ENCODE peak calls at places on chromosomes 3 and 15, in four cellular contexts. R is K562, F is GM12878, A is HepG2. P is an unnamed sample.

GRCh38 chr15:70608156-70608555 is 155.2 kb downstream of the UACA start:
- DNase-seq in A (no peak), F (no peak), R (no peak), P (no peak)

GRCh38 chr15:58666957-58667356 is 82.5 kb downstream of the ADAM10 start:
- DNase-seq in A (no peak), R (no peak), F (no peak), P (no peak)

GRCh38 chr3:188876370-188876769 is 295.4 kb upstream of the TPRG1 start:
- DNase-seq in R (no peak), F (no peak), A (no peak), P (no peak)

GRCh38 chr3:97895216-97895615 is 73.4 kb downstream of the CRYBG3 start:
- DNase-seq in A (no peak), R (no peak), F (peak), P (no peak)

GRCh38 chr3:58529516-58530353 is 7.3 kb downstream of the ACOX2 start:
- DNase-seq in R (peak), A (peak), F (no peak), P (peak)

GRCh38 chr15:37034392-37034791 is 66.0 kb downstream of the MEIS2 start:
- DNase-seq in A (no peak), R (no peak), F (no peak), P (no peak)

GRCh38 chr15:43508421-43508820 is 9.0 kb upstream of the MAP1A start:
- DNase-seq in R (no peak), A (no peak), F (no peak), P (no peak)

GRCh38 chr15:59501531-59502113 is 63.6 kb downstream of the FAM81A start:
- DNase-seq in A (peak), F (no peak), R (peak), P (peak)

GRCh38 chr15:37751401-37751800 is 183.0 kb upstream of the TMCO5A start:
- DNase-seq in R (no peak), A (no peak), F (no peak), P (no peak)

GRCh38 chr3:24472358-24472757 is 22.3 kb downstream of the THRB start:
- DNase-seq in F (no peak), R (no peak), A (no peak), P (no peak)

GRCh38 chr15:76260246-76260938 is 50.9 kb downstream of the ETFA start:
- DNase-seq in F (no peak), R (no peak), A (no peak), P (no peak)

GRCh38 chr3:135147657-135148056 is 352.6 kb downstream of the EPHB1 start:
- DNase-seq in R (no peak), A (no peak), F (no peak), P (no peak)

GRCh38 chr15:32818758-32819405 is 101.1 kb downstream of the GREM1 start:
- DNase-seq in R (no peak), A (no peak), F (no peak), P (no peak)

GRCh38 chr3:16069149-16069922 is 105.1 kb upstream of the GALNT15 start:
- DNase-seq in A (peak), F (no peak), R (no peak), P (no peak)

GRCh38 chr3:54706783-54707182 is 221.1 kb downstream of the LRTM1 start:
- DNase-seq in A (no peak), R (no peak), F (no peak), P (no peak)

GRCh38 chr15:30791239-30791638 is 112.5 kb upstream of the FAN1 start:
- DNase-seq in F (no peak), A (no peak), R (peak), P (peak)
- TF ChIP-seq ZNF274 in F (no peak), A (no peak), R (no peak), P (no peak)

DNA sequence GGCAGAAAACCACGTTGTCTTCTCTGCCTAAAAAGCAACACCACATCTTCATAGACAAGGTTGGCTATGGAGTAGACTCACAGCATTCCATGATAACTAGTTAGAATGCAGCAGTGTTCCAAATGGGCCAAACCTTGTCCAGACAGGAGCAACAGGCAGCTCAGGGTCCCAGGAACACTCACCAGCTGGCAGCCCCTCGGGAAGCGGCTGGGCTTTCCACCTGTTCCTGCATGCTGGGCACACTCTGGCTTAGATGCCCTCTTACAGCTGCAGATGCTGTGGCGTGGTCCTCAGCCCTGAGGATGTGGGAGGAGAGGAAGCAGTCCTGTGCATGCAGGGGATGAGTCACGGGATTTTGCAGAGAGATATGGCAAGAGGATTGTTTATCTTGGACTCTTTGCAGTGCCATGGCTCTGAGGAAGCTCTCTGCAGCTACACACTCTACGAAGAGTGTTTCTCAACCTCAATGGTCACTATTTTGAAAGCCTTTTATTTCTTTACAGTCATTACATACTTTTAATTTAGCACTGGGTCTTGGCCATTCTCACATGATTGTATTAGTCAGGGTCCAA is 11.3 kb downstream of the NRROS start:
- DNase-seq in A (peak), R (peak), F (no peak), P (no peak)
- TF ChIP-seq RFX5 in A (no peak), R (no peak), F (no peak), P (no peak)

DNA sequence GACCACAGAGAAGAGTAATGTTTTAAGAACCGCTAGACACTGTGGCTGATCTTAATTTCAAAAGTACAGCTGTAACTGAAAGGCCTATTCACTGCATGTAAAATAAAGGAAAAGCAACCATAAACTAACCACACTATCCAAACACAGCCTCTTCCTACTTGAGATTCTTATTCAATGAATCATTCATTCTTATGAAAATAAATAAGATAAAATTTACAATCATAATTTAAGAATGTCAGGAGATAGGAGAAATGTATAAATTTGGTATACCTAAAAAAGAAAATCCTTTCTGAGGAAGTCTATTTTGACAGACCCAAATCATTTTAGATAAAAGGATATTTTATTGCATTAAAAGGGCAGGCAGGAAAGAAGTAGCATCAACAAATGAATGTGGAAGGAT is 533.5 kb upstream of the ZNF385D start:
- DNase-seq in F (no peak), A (no peak), R (no peak), P (no peak)
- TF ChIP-seq CREB1 in F (no peak), A (no peak), R (no peak), P (no peak)

GRCh38 chr15:63749330-63749942 is 84.3 kb downstream of the HERC1 start:
- DNase-seq in F (no peak), R (no peak), A (no peak), P (no peak)
- TF ChIP-seq ZNF274 in F (no peak), R (no peak), A (no peak), P (no peak)

P was measured in H1.